ENCODE peak calls at places on chromosome 20, in nine cellular contexts. U is adrenal gland; Y is CD8-positive, alpha-beta T cell; S is K562; Q is psoas muscle; N is cardiac muscle cell; W is brain microvascular endothelial cell; V is stomach; X is epithelial cell of esophagus. F is an unnamed sample.

GRCh38 chr20:50012282-50013263 is 29.8 kb downstream of the SNAI1 start:
- DNase-seq in U (no peak), Y (no peak), S (peak), Q (no peak), N (no peak), W (no peak), V (no peak), X (no peak), F (no peak)

GRCh38 chr20:25317351-25318075 is 69.6 kb downstream of the PYGB start:
- DNase-seq in U (peak), Y (no peak), S (no peak), Q (no peak), N (no peak), W (no peak), V (peak), X (no peak), F (no peak)

GRCh38 chr20:38747495-38748096 is 664 bp upstream of the ACTR5 start:
- DNase-seq in U (peak), Y (no peak), S (no peak), Q (no peak), N (no peak), W (no peak), V (no peak), X (no peak), F (no peak)

GRCh38 chr20:25254986-25255680 is 7.2 kb downstream of the PYGB start:
- DNase-seq in U (peak), Y (no peak), S (no peak), Q (no peak), N (no peak), W (no peak), V (peak), X (peak), F (no peak)

GRCh38 chr20:41047279-41047974 is 18.8 kb downstream of the TOP1 start:
- DNase-seq in U (no peak), Y (no peak), S (peak), Q (no peak), N (no peak), W (no peak), V (no peak), X (peak), F (no peak)

GRCh38 chr20:61135966-61136365 is 116.1 kb upstream of the CDH4 start:
- DNase-seq in U (no peak), Y (no peak), S (no peak), Q (no peak), N (no peak), W (no peak), V (no peak), X (no peak), F (no peak)

GRCh38 chr20:63536997-63537524 is at the start of gene PTK6:
- DNase-seq in U (no peak), Y (no peak), S (no peak), Q (peak), N (no peak), W (no peak), V (peak), X (peak), F (no peak)

GRCh38 chr20:4082406-4083102 is 67.2 kb upstream of the RNF24 start:
- DNase-seq in U (peak), Y (peak), S (peak), Q (no peak), N (peak), W (peak), V (no peak), X (no peak), F (no peak)

GRCh38 chr20:63378626-63379025 is 17.5 kb upstream of the CHRNA4 start:
- DNase-seq in U (no peak), Y (no peak), S (peak), Q (no peak), N (no peak), W (no peak), V (no peak), X (no peak), F (no peak)

GRCh38 chr20:31675828-31676533 is 38.3 kb downstream of the COX4I2 start:
- DNase-seq in U (no peak), Y (peak), S (peak), Q (no peak), N (peak), W (peak), V (no peak), X (no peak), F (no peak)

GRCh38 chr20:59110607-59111006 is 53.0 kb upstream of the ZNF831 start:
- DNase-seq in U (no peak), Y (no peak), S (no peak), Q (no peak), N (no peak), W (no peak), V (no peak), X (no peak), F (no peak)

GRCh38 chr20:25035924-25036323 is 22.0 kb downstream of the ACSS1 start:
- DNase-seq in U (no peak), Y (no peak), S (no peak), Q (no peak), N (no peak), W (no peak), V (no peak), X (no peak), F (no peak)

GRCh38 chr20:48339986-48340884 is 487.6 kb downstream of the PREX1 start:
- DNase-seq in U (no peak), Y (no peak), S (no peak), Q (no peak), N (no peak), W (no peak), V (no peak), X (no peak), F (no peak)

GRCh38 chr20:60579941-60580515 is 621.8 kb downstream of the CDH26 start:
- DNase-seq in U (no peak), Y (no peak), S (no peak), Q (no peak), N (no peak), W (no peak), V (no peak), X (no peak), F (no peak)

GRCh38 chr20:51802170-51802745 is at the start of gene SALL4:
- DNase-seq in U (no peak), Y (no peak), S (no peak), Q (no peak), N (peak), W (no peak), V (peak), X (no peak), F (no peak)

GRCh38 chr20:38134427-38135281 is 30.4 kb downstream of the TGM2 start:
- DNase-seq in U (peak), Y (no peak), S (peak), Q (no peak), N (peak), W (peak), V (no peak), X (no peak), F (no peak)

GRCh38 chr20:9331707-9332435 is 182.5 kb upstream of the LAMP5 start:
- DNase-seq in U (no peak), Y (no peak), S (no peak), Q (no peak), N (no peak), W (no peak), V (no peak), X (no peak), F (no peak)

GRCh38 chr20:35008411-35009342 is 53.0 kb downstream of the MYH7B start:
- DNase-seq in U (peak), Y (no peak), S (no peak), Q (peak), N (no peak), W (no peak), V (peak), X (no peak), F (no peak)

GRCh38 chr20:57434390-57434700 is 43.1 kb downstream of the RBM38 start:
- DNase-seq in U (no peak), Y (no peak), S (no peak), Q (no peak), N (no peak), W (no peak), V (no peak), X (no peak), F (no peak)

GRCh38 chr20:48155231-48155630 is 369.9 kb upstream of the SULF2 start:
- DNase-seq in U (no peak), Y (no peak), S (no peak), Q (no peak), N (no peak), W (no peak), V (no peak), X (no peak), F (no peak)

GRCh38 chr20:23143098-23143497 is 57.0 kb upstream of the CD93 start:
- DNase-seq in U (peak), Y (no peak), S (peak), Q (peak), N (peak), W (peak), V (peak), X (peak), F (peak)

GRCh38 chr20:24684954-24685691 is 215.7 kb downstream of the SYNDIG1 start:
- DNase-seq in U (no peak), Y (no peak), S (no peak), Q (no peak), N (no peak), W (no peak), V (no peak), X (no peak), F (no peak)

GRCh38 chr20:41173791-41174341 is 36.5 kb downstream of the PLCG1 start:
- DNase-seq in U (peak), Y (no peak), S (no peak), Q (no peak), N (no peak), W (no peak), V (peak), X (no peak), F (no peak)

GRCh38 chr20:44394520-44395182 is 39.2 kb downstream of the HNF4A start:
- DNase-seq in U (no peak), Y (no peak), S (peak), Q (no peak), N (peak), W (no peak), V (no peak), X (no peak), F (no peak)

GRCh38 chr20:36400901-36401300 is 94.8 kb downstream of the DLGAP4 start:
- DNase-seq in U (no peak), Y (no peak), S (no peak), Q (no peak), N (no peak), W (no peak), V (no peak), X (no peak), F (no peak)

GRCh38 chr20:13723015-13723414 is 61.7 kb downstream of the ESF1 start:
- DNase-seq in U (no peak), Y (no peak), S (no peak), Q (no peak), N (peak), W (no peak), V (no peak), X (no peak), F (no peak)

GRCh38 chr20:1674361-1674760 is 16.8 kb upstream of the SIRPG start:
- DNase-seq in U (no peak), Y (peak), S (no peak), Q (no peak), N (no peak), W (no peak), V (peak), X (no peak), F (no peak)

GRCh38 chr20:1676650-1677049 is 19.1 kb upstream of the SIRPG start:
- DNase-seq in U (no peak), Y (no peak), S (no peak), Q (no peak), N (no peak), W (no peak), V (no peak), X (no peak), F (no peak)

GRCh38 chr20:1673424-1673823 is 15.8 kb upstream of the SIRPG start:
- DNase-seq in U (no peak), Y (no peak), S (no peak), Q (no peak), N (no peak), W (no peak), V (no peak), X (no peak), F (no peak)

GRCh38 chr20:1672728-1673127 is 15.1 kb upstream of the SIRPG start:
- DNase-seq in U (no peak), Y (no peak), S (no peak), Q (no peak), N (no peak), W (no peak), V (no peak), X (no peak), F (no peak)

DNA sequence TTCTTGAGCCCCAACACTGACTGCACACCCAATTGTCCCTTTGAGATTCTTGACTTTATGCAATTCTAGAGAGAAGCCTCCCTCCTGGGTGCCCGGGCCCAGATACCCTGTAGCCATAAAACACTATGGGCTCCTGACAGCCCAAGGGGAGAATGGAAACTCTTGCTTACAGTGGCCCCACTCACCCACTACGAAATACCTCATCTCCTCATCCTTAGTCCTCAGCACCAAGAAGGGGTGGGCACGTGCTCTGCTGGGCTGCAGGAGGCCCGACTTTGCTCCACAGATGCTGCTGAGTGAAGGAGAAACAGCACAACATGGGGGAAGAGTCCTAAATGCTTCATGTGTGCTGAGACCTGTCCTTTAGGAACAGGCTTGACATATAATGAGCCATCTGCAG is 17.4 kb upstream of the SIRPG start:
- DNase-seq in U (no peak), Y (no peak), S (no peak), Q (no peak), N (no peak), W (no peak), V (no peak), X (no peak), F (no peak)
- H3K4me3 ChIP-seq in U (no peak), Y (peak), S (no peak), Q (no peak), N (no peak), W (no peak), V (no peak), X (no peak), F (no peak)

GRCh38 chr20:62143976-62144825 is 632 bp downstream of the SS18L1 start:
- DNase-seq in U (peak), Y (no peak), S (peak), Q (peak), N (peak), W (no peak), V (peak), X (peak), F (no peak)
- TF ChIP-seq CTCF in U (no peak), Y (no peak), S (no peak), Q (no peak), N (peak), W (no peak), V (no peak), X (peak), F (no peak)

DNA sequence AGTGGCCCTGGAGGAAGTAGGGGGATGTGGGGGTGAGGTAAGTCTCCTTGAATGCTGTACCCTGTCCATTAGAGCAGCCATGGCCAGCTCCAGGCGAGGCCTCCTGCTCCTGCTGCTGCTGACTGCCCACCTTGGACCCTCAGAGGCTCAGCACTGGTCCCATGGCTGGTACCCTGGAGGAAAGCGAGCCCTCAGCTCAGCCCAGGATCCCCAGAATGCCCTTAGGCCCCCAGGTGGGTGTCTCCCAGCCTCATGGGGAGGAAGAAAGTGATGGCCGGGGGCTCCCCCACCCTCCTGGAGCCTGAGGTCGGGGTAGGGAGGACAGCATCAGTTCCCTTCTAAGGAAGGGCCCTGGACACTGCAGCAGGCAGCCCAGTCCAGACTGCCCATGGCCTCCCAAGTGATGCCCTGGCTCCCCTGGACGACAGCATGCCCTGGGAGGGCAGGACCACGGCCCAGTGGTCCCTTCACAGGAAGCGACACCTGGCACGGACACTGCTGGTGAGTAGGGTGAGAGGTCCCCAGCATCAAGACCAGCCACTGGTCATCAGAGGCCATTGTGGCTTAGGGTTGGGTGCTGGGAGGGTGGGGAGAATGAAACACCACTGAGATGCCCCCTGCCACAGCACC is 1.0 kb downstream of the GNRH2 start:
- DNase-seq in U (no peak), Y (no peak), S (no peak), Q (no peak), N (no peak), W (no peak), V (no peak), X (no peak), F (no peak)
- H3K4me3 ChIP-seq in U (no peak), Y (no peak), S (no peak), Q (no peak), N (no peak), W (no peak), V (no peak), X (no peak), F (no peak)

DNA sequence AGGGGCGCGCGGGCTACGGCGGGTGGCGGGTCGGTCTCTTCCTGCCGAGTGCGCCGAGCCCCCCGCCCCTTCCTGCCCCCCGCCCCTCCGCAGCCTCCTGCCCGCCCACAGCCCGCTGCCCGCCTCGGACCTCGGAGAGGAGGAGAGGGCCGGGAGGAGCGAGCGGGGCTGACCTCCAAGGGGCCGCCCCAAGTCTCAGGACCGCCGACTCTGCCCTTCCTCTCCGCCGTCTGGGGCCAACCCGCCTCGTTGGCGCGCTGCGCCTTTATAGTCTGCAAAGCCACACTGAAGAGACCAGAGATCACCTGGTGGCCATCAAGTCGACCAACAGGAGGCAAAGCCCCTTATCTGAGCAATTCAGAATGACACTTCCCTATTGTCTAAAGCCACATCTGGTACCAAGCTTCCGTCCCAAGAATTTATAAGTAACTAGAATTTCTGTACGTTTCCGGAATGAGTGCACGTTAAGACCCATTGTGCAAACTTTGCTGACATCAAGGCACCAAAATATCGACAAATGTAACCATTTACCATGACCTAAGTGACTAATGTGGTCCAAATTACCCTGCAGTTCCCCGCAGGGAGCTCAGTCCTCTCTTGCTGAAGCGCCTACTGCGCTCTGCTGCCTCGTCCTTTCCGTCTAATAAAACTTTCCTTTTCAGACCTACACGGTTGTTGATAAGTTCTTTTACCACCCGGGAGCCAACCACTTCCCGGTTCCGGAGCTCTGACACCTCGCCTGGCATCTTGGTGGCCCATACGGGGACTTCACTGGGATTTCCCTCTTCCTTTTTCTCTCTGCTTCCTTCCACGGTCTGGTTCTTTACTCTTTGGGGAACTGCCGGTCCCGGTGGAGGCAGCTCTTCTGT is at the start of gene CPXM1:
- DNase-seq in U (no peak), Y (no peak), S (peak), Q (no peak), N (peak), W (no peak), V (no peak), X (no peak), F (no peak)
- TF ChIP-seq CTCF in U (no peak), Y (no peak), S (peak), Q (no peak), N (no peak), W (peak), V (no peak), X (no peak), F (no peak)

DNA sequence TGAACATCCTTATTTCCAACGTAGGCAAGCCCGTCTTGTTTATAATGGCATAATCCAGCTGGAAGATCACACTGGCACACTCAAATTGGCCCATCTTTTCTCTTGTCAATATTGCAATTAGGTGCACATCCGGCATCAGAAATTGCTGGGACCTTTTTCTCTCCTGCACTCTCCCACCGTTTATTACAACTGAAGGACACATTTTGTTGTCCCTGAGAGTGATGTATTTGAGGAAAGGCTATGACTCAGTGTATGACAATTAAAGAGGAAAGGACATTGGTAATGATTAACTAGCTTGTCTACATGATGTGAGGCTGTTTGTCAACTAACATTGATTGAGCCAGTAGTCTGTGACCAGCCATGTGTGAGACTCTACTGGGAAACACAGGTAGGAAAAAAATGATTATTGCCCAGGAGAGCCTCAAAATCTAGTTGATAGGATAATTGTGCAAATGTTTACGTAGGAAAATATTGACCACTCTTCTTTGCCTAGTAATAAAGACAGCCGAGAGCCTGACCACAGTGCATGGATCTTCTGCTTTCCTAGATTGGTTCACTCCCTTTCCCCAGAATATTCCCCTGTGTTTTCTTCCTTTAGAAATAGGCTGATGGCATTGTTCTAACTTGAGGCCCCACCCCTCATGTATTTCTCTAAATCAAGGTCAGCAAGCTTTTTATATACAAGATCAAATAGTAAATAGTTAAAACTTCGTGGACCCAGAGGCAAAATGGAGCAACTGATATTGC is 230.0 kb upstream of the BTBD3 start:
- DNase-seq in U (no peak), Y (no peak), S (no peak), Q (no peak), N (no peak), W (no peak), V (no peak), X (no peak), F (no peak)
- H3K4me3 ChIP-seq in U (no peak), Y (no peak), S (no peak), Q (no peak), N (no peak), W (no peak), V (peak), X (no peak), F (no peak)